ENCODE peak calls at places on chromosomes 1 and 21, in five cellular contexts. C, I, S, Y and F are unnamed samples. For H3K4me1, the result is how much of the 10 kb centered on the place peaks cover.

GRCh38 chr1:86277909-86278308 is 118.2 kb downstream of the ODF2L start:
- DNase-seq in C (no peak), Y (no peak), S (no peak), I (no peak), F (no peak)

GRCh38 chr1:221983444-221983843 is 241.6 kb upstream of the DUSP10 start:
- DNase-seq in S (no peak), C (no peak), I (no peak), Y (no peak), F (peak)

GRCh38 chr1:226690460-226690982 is 48.6 kb downstream of the ITPKB start:
- DNase-seq in Y (no peak), S (peak), C (no peak), I (peak), F (no peak)

GRCh38 chr1:190588424-190588823 is 110.8 kb upstream of the BRINP3 start:
- DNase-seq in I (no peak), C (no peak), S (no peak), Y (no peak), F (no peak)

GRCh38 chr21:42651515-42652401 is 1.7 kb upstream of the PDE9A start:
- DNase-seq in I (no peak), S (no peak), Y (peak), C (no peak), F (no peak)

GRCh38 chr1:174769961-174770549 is 229.7 kb upstream of the CACYBP start:
- DNase-seq in I (no peak), Y (no peak), C (no peak), S (no peak), F (peak)

GRCh38 chr1:30461640-30462039 is 261.7 kb downstream of the MATN1 start:
- DNase-seq in I (no peak), S (no peak), C (no peak), Y (no peak), F (peak)

GRCh38 chr21:45570826-45571601 is 28.8 kb upstream of the SLC19A1 start:
- DNase-seq in S (peak), Y (no peak), C (no peak), I (no peak), F (no peak)

GRCh38 chr1:61215676-61216289 is 133.4 kb downstream of the NFIA start:
- DNase-seq in I (no peak), Y (no peak), S (no peak), C (no peak), F (no peak)

GRCh38 chr21:42593007-42593814 is 60.2 kb upstream of the PDE9A start:
- DNase-seq in S (peak), I (peak), C (peak), Y (peak), F (peak)

GRCh38 chr1:208039536-208040332 is 128.8 kb upstream of the CD34 start:
- DNase-seq in I (no peak), S (no peak), Y (no peak), C (no peak), F (no peak)

GRCh38 chr1:160437432-160438319 is 37.3 kb downstream of the VANGL2 start:
- DNase-seq in I (no peak), C (no peak), S (no peak), Y (no peak), F (no peak)

GRCh38 chr1:185375583-185375982 is 58.5 kb upstream of the IVNS1ABP start:
- DNase-seq in S (peak), I (no peak), Y (no peak), C (peak), F (peak)

GRCh38 chr1:147673401-147673800 is 3.1 kb upstream of the ACP6 start:
- DNase-seq in S (no peak), I (no peak), Y (no peak), C (no peak), F (peak)

GRCh38 chr1:166080277-166080964 is 86.4 kb downstream of the FAM78B start:
- DNase-seq in S (no peak), I (no peak), Y (no peak), C (peak), F (no peak)

GRCh38 chr1:200901350-200901749 is 6.7 kb downstream of the INAVA start:
- DNase-seq in Y (no peak), C (no peak), S (no peak), I (no peak), F (no peak)

GRCh38 chr1:192609110-192610079 is 26.6 kb upstream of the RGS13 start:
- DNase-seq in S (peak), I (peak), C (peak), Y (no peak), F (no peak)

GRCh38 chr1:77977989-77978292 is 931 bp downstream of the FUBP1 start:
- DNase-seq in S (no peak), Y (no peak), I (no peak), C (no peak), F (no peak)

GRCh38 chr1:168970945-168971799 is 135.3 kb upstream of the ATP1B1 start:
- DNase-seq in S (no peak), Y (no peak), I (no peak), C (no peak), F (no peak)

GRCh38 chr1:116413414-116413813 is 40.4 kb downstream of the ATP1A1 start:
- DNase-seq in C (no peak), Y (no peak), I (no peak), S (no peak), F (no peak)

GRCh38 chr1:166165661-166166399 is 971 bp downstream of the FAM78B start:
- DNase-seq in S (no peak), Y (no peak), C (peak), I (no peak), F (no peak)

GRCh38 chr21:40177979-40178378 is 310.7 kb downstream of the PCP4 start:
- DNase-seq in I (no peak), Y (no peak), C (no peak), S (no peak), F (no peak)

GRCh38 chr1:244599937-244600350 is 53.0 kb upstream of the DESI2 start:
- DNase-seq in I (peak), C (no peak), S (peak), Y (peak), F (peak)

GRCh38 chr1:119404736-119405135 is 10.2 kb upstream of the HSD3B2 start:
- DNase-seq in I (no peak), C (no peak), S (no peak), Y (no peak), F (no peak)

GRCh38 chr21:34215911-34216310 is 142.5 kb downstream of the MRPS6 start:
- DNase-seq in S (no peak), Y (no peak), I (no peak), C (no peak), F (no peak)

GRCh38 chr1:235277709-235278108 is 50.3 kb downstream of the ARID4B start:
- DNase-seq in Y (no peak), I (no peak), S (no peak), C (no peak), F (no peak)

GRCh38 chr1:44108241-44108640 is 10.4 kb upstream of the KLF17 start:
- DNase-seq in Y (no peak), C (no peak), S (no peak), I (no peak), F (peak)

GRCh38 chr21:27423073-27423472 is 456.2 kb upstream of the ADAMTS5 start:
- DNase-seq in Y (no peak), S (peak), I (no peak), C (peak), F (peak)

GRCh38 chr1:39230261-39231190 is 26.0 kb downstream of the MACF1 start:
- DNase-seq in I (no peak), C (peak), Y (no peak), S (peak), F (no peak)

GRCh38 chr1:152252157-152252556 is 28.2 kb upstream of the HRNR start:
- DNase-seq in I (no peak), S (no peak), Y (no peak), C (no peak), F (no peak)

GRCh38 chr1:20185834-20186782 is at the start of the genes PLA2G2C and UBXN10:
- DNase-seq in S (peak), I (no peak), C (no peak), Y (peak), F (no peak)

GRCh38 chr1:41739061-41739955 is 179.4 kb downstream of the HIVEP3 start:
- DNase-seq in C (peak), I (peak), Y (no peak), S (peak), F (no peak)

GRCh38 chr1:224734261-224734935 is 118.3 kb downstream of the CNIH3 start:
- DNase-seq in S (no peak), C (no peak), Y (no peak), I (no peak), F (no peak)

GRCh38 chr21:31172328-31172727 is 134.1 kb upstream of the KRTAP19-8 start:
- DNase-seq in S (peak), C (no peak), I (no peak), Y (no peak), F (no peak)

GRCh38 chr1:103108525-103109150 is 316 bp upstream of the COL11A1 start:
- DNase-seq in C (no peak), S (peak), Y (no peak), I (no peak), F (no peak)

DNA sequence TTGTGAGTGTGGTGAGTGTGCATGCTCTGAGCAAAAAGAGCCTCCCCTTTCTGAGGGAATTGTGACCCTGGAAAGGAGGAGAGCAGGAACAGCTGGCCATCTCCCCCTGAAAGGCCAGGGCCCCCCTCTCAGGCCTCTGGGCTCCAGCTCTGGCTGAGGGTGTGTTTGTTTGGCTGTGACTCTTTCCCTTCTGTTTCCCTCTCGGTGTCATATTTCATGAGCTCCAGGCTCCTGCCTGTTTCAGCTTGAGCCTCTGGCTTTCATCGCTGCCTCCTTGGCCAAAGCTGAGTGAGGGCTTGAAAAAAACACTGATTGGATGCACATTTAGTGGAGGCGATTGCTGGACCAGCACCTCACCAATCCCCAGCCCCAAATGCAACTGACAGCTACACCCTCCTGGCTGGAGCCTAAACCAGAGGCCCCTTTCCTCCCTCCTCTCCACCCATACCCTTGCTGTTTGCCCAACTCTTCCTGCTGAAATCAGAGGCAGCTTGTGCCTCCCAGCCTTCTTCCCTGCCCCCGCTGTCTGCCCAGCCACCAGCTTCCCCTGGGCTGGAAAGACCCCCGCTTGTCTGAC is 64.1 kb downstream of the DDR2 start:
- DNase-seq in Y (peak), S (peak), C (peak), I (no peak), F (peak)
- H3K27ac ChIP-seq in Y (peak), S (peak), C (peak), I (no peak), F (peak)

GRCh38 chr1:52634111-52634510 is 1.1 kb downstream of the SHISAL2A start:
- DNase-seq in C (no peak), Y (no peak), I (no peak), S (no peak), F (no peak)
- H3K4me1 ChIP-seq in C (under half), Y (under half), I (half or more), S (under half), F (under half)

DNA sequence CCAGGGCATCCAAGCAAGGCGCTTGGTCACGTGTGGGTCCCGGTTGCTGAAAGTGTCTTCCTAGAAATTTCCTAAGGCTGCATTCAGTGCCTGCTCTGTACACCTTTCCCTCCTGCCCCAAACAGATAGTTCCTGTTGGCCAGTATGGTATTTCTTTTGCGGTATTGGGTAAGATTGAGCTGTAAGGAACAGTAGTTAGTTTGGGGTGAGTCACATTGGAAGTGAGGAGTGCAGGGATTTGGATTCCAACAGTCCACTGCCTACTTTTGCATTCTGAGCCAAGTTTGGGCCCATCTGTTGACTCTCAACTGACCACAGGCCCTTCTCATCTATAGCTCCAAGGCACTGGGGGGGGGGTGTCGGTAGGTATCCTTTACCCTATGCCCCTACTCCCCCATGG is 83.4 kb downstream of the MAP3K21 start:
- DNase-seq in C (no peak), Y (no peak), I (no peak), S (no peak), F (peak)
- H3K27ac ChIP-seq in C (no peak), Y (no peak), I (no peak), S (no peak), F (no peak)

DNA sequence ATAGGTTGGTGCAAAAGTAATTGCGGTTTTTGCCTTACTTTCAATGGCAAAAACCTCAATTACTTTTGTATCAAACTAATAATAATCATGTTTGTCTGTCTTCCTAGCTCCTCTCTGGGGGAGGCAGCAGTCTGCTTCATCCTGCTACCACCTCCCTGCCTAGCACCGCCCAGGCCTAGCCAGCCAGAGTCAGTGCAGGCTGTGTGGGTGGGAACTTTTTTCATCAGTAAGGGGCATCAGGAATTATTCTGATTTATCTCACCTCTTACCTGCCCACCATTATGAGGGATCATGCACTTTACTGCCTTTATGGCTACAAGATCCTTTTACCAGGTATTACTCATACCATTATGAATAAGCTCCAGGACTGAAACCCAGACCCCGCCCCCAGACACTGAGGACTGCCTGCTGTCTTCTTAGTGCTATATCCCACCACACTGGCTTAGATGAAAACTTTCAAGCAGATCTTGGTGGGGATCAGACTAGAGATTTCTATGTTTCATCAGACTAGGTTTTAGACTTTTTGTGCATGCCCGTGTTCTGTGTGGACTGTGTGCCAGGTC is 116.4 kb downstream of the PBX1 start:
- DNase-seq in S (no peak), I (no peak), C (no peak), Y (peak), F (peak)
- H3K4me1 ChIP-seq in S (under half), I (under half), C (under half), Y (under half), F (under half)

DNA sequence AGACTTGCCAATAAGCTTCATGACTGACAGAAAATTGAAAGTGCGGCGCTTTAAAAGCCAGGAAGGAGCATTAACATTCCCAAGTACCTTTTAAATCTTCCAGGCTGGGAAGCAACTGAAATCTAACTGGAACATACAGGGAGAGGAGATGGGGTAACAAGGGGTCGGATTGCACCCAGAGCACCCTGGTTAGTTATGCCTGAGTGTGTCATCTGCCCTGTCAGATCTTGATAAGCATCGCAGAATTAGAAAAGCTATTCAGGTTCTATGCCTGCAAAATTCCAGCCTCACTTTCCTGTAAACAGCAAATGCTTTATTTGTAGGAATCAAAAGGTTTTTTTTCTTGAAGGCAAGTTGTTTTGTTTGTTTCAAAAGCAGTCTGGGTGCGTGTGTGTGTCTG is 58.5 kb downstream of the SERBP1 start:
- DNase-seq in C (no peak), I (no peak), S (no peak), Y (no peak), F (no peak)
- H3K27ac ChIP-seq in C (no peak), I (no peak), S (no peak), Y (no peak), F (no peak)

GRCh38 chr1:25875154-25875855 is at the start of gene PAQR7:
- DNase-seq in I (peak), C (peak), S (peak), Y (peak), F (peak)
- H3K4me1 ChIP-seq in I (under half), C (under half), S (half or more), Y (under half), F (under half)